ENCODE peak calls at places on chromosome 2, in six cellular contexts. Y is fibroblast of pulmonary artery, W is ecto neural progenitor cell, J is GM19239, Z is NCI-H345, O is DND-41. R is an unnamed sample.

GRCh38 chr2:97848347-97848746 is 135.0 kb downstream of the ZAP70 start:
- DNase-seq in Y (no peak), W (no peak), J (no peak), Z (no peak), O (no peak), R (no peak)

GRCh38 chr2:127139766-127140165 is 32.8 kb upstream of the BIN1 start:
- DNase-seq in Y (no peak), W (no peak), J (no peak), Z (no peak), O (no peak), R (no peak)

GRCh38 chr2:68747918-68748317 is 13.3 kb downstream of the ARHGAP25 start:
- DNase-seq in Y (no peak), W (peak), J (no peak), Z (no peak), O (no peak), R (no peak)

GRCh38 chr2:111252436-111252835 is 131.7 kb downstream of the BCL2L11 start:
- DNase-seq in Y (peak), W (no peak), J (no peak), Z (no peak), O (no peak), R (no peak)

GRCh38 chr2:8676191-8676914 is 5.5 kb upstream of the ID2 start:
- DNase-seq in Y (peak), W (peak), J (no peak), Z (no peak), O (no peak), R (no peak)

GRCh38 chr2:19209575-19210341 is 148.7 kb downstream of the OSR1 start:
- DNase-seq in Y (no peak), W (no peak), J (no peak), Z (no peak), O (no peak), R (no peak)

GRCh38 chr2:241073166-241074064 is 28.7 kb downstream of the MTERF4 start:
- DNase-seq in Y (no peak), W (peak), J (no peak), Z (no peak), O (no peak), R (no peak)

GRCh38 chr2:234308814-234309195 is 188.1 kb downstream of the ARL4C start:
- DNase-seq in Y (peak), W (no peak), J (peak), Z (no peak), O (no peak), R (peak)

GRCh38 chr2:230614913-230615332 is 97.7 kb upstream of the CAB39 start:
- DNase-seq in Y (no peak), W (no peak), J (peak), Z (no peak), O (no peak), R (no peak)

GRCh38 chr2:47429795-47430194 is 26.8 kb downstream of the MSH2 start:
- DNase-seq in Y (peak), W (no peak), J (no peak), Z (no peak), O (no peak), R (no peak)

GRCh38 chr2:58893645-58894336 is 652.7 kb upstream of the FANCL start:
- DNase-seq in Y (no peak), W (no peak), J (no peak), Z (no peak), O (no peak), R (no peak)

GRCh38 chr2:106104332-106105062 is 89.6 kb downstream of the UXS1 start:
- DNase-seq in Y (peak), W (peak), J (peak), Z (peak), O (peak), R (peak)

GRCh38 chr2:64260817-64261216 is 116.6 kb upstream of the PELI1 start:
- DNase-seq in Y (peak), W (no peak), J (peak), Z (no peak), O (no peak), R (no peak)

GRCh38 chr2:119049968-119050657 is 108.1 kb downstream of the MARCO start:
- DNase-seq in Y (peak), W (no peak), J (no peak), Z (peak), O (no peak), R (no peak)

GRCh38 chr2:19312949-19313348 is 45.5 kb downstream of the OSR1 start:
- DNase-seq in Y (peak), W (no peak), J (no peak), Z (no peak), O (no peak), R (no peak)

GRCh38 chr2:9558948-9559381 is 3.3 kb upstream of the ADAM17 start:
- DNase-seq in Y (peak), W (no peak), J (no peak), Z (no peak), O (no peak), R (no peak)

GRCh38 chr2:197088694-197089093 is 162.2 kb upstream of the PGAP1 start:
- DNase-seq in Y (peak), W (no peak), J (no peak), Z (no peak), O (peak), R (no peak)

GRCh38 chr2:237020086-237020485 is 65.6 kb upstream of the COPS8 start:
- DNase-seq in Y (no peak), W (no peak), J (no peak), Z (no peak), O (no peak), R (no peak)

GRCh38 chr2:24917086-24917485 is 3.0 kb downstream of the ADCY3 start:
- DNase-seq in Y (no peak), W (no peak), J (no peak), Z (no peak), O (no peak), R (no peak)

GRCh38 chr2:101151859-101152194 is 645 bp upstream of the TBC1D8 start:
- DNase-seq in Y (no peak), W (no peak), J (no peak), Z (no peak), O (no peak), R (no peak)

GRCh38 chr2:59000796-59001195 is 759.7 kb upstream of the FANCL start:
- DNase-seq in Y (no peak), W (no peak), J (no peak), Z (no peak), O (no peak), R (no peak)

GRCh38 chr2:171523339-171523931 is 1.2 kb downstream of the CYBRD1 start:
- DNase-seq in Y (peak), W (peak), J (peak), Z (no peak), O (peak), R (no peak)

GRCh38 chr2:210553371-210553770 is 3.0 kb upstream of the CPS1 start:
- DNase-seq in Y (peak), W (no peak), J (no peak), Z (no peak), O (no peak), R (no peak)

GRCh38 chr2:158644139-158644538 is 151.0 kb upstream of the DAPL1 start:
- DNase-seq in Y (peak), W (no peak), J (no peak), Z (no peak), O (no peak), R (no peak)

GRCh38 chr2:11866358-11867335 is 120.2 kb downstream of the LPIN1 start:
- DNase-seq in Y (no peak), W (peak), J (no peak), Z (peak), O (no peak), R (no peak)

GRCh38 chr2:233416706-233417105 is 62.4 kb downstream of the DGKD start:
- DNase-seq in Y (no peak), W (peak), J (no peak), Z (no peak), O (no peak), R (no peak)

GRCh38 chr2:46120792-46121565 is 176.2 kb upstream of the EPAS1 start:
- DNase-seq in Y (no peak), W (no peak), J (no peak), Z (no peak), O (no peak), R (no peak)

GRCh38 chr2:145199052-145199451 is 679.1 kb upstream of the ZEB2 start:
- DNase-seq in Y (no peak), W (no peak), J (no peak), Z (peak), O (no peak), R (no peak)

GRCh38 chr2:393711-394696 is 106.1 kb upstream of the ALKAL2 start:
- DNase-seq in Y (peak), W (peak), J (peak), Z (peak), O (peak), R (peak)